ENCODE peak calls at places on chromosomes 12 and 14, in ten cellular contexts. D is hepatocyte, R is H1, V is tibial nerve, C is Calu3, F is GM20000, O is spleen, B is progenitor cell of endocrine pancreas, H is mesothelial cell of epicardium, Q is MCF 10A. J is an unnamed sample.
A peak's percentile ranks its signal among the peaks of the same experiment; 100 is the strongest.

GRCh38 chr12:111785651-111786050 is 18.9 kb downstream of the ALDH2 start:
- DNase-seq in O (no peak), C (no peak), H (no peak), V (no peak), Q (peak; percentile 48), R (no peak), D (no peak), F (no peak), B (no peak), J (peak; percentile 26)

GRCh38 chr12:15613981-15614380 is 175.2 kb downstream of the EPS8 start:
- DNase-seq in Q (no peak), F (no peak), C (no peak), H (no peak), V (no peak), D (no peak), R (no peak), O (no peak), B (no peak), J (peak; percentile 89)

GRCh38 chr14:101196795-101197590 is 293.5 kb upstream of the RTL1 start:
- DNase-seq in Q (no peak), C (no peak), R (peak; percentile 59), H (peak; percentile 17), F (no peak), D (no peak), V (peak; percentile 20), O (peak; percentile 55), B (no peak), J (no peak)

GRCh38 chr14:64550539-64551333 is 975 bp downstream of the PPP1R36 start:
- DNase-seq in D (no peak), V (no peak), Q (no peak), B (no peak), O (no peak), F (no peak), R (no peak), C (no peak), H (no peak), J (no peak)

GRCh38 chr12:106527356-106527755 is 55.4 kb upstream of the RFX4 start:
- DNase-seq in O (no peak), H (no peak), F (no peak), D (no peak), Q (no peak), R (no peak), C (no peak), B (no peak), V (no peak), J (peak; percentile 5)

GRCh38 chr14:19911114-19911513 is 9.3 kb upstream of the OR4K5 start:
- DNase-seq in O (peak; percentile 67), Q (no peak), R (no peak), H (no peak), F (no peak), D (no peak), C (no peak), B (no peak), V (no peak), J (no peak)

GRCh38 chr12:1470051-1470450 is 124.3 kb downstream of the FBXL14 start:
- DNase-seq in Q (no peak), R (no peak), C (no peak), O (no peak), V (no peak), F (no peak), B (no peak), H (no peak), D (no peak), J (no peak)

GRCh38 chr14:46344327-46344937 is 307.1 kb downstream of the RPL10L start:
- DNase-seq in Q (peak; percentile 55), H (no peak), B (no peak), V (no peak), R (no peak), C (peak; percentile 4), F (peak; percentile 5), O (no peak), D (peak; percentile 40), J (no peak)

GRCh38 chr12:126915309-126915708 is 1351.7 kb upstream of the TMEM132C start:
- DNase-seq in C (no peak), V (no peak), B (no peak), Q (no peak), R (no peak), H (no peak), O (no peak), F (no peak), D (no peak), J (no peak)

GRCh38 chr12:101441835-101442234 is 33.3 kb upstream of the SPIC start:
- DNase-seq in F (no peak), O (no peak), C (no peak), H (no peak), B (no peak), R (no peak), D (no peak), Q (no peak), V (no peak), J (no peak)

GRCh38 chr12:34405286-34406227 is 383.3 kb downstream of the ALG10 start:
- DNase-seq in C (no peak), F (no peak), R (peak; percentile 6), D (peak; percentile 2), H (peak; percentile 8), O (peak; percentile 54), Q (no peak), V (no peak), B (peak; percentile 8), J (no peak)

GRCh38 chr12:87025976-87026375 is 769.8 kb upstream of the MGAT4C start:
- DNase-seq in F (no peak), H (no peak), D (no peak), C (no peak), R (no peak), O (no peak), B (no peak), V (no peak), Q (no peak), J (no peak)

GRCh38 chr14:35257809-35258208 is 34.4 kb upstream of the PSMA6 start:
- DNase-seq in V (no peak), D (no peak), O (no peak), H (no peak), C (no peak), F (no peak), Q (no peak), R (no peak), B (no peak), J (no peak)

GRCh38 chr14:68211421-68211820 is 391.8 kb downstream of the RAD51B start:
- DNase-seq in F (no peak), B (no peak), R (no peak), H (no peak), V (no peak), C (no peak), Q (no peak), O (no peak), D (no peak), J (no peak)

GRCh38 chr12:132541200-132541599 is 51.2 kb downstream of the FBRSL1 start:
- DNase-seq in O (no peak), B (no peak), D (no peak), R (no peak), F (no peak), V (no peak), Q (no peak), C (no peak), H (no peak), J (no peak)

GRCh38 chr12:47419500-47419899 is 286.3 kb downstream of the RPAP3 start:
- DNase-seq in V (no peak), C (no peak), D (no peak), F (no peak), O (no peak), Q (no peak), B (no peak), H (no peak), R (no peak), J (peak; percentile 26)

GRCh38 chr14:45287609-45288008 is 34.6 kb upstream of the MIS18BP1 start:
- DNase-seq in V (no peak), F (no peak), Q (peak; percentile 23), B (no peak), R (no peak), D (no peak), O (no peak), H (no peak), C (no peak), J (no peak)

GRCh38 chr14:45290547-45290946 is 37.5 kb upstream of the MIS18BP1 start:
- DNase-seq in F (no peak), H (no peak), V (no peak), O (no peak), R (no peak), C (no peak), D (no peak), Q (no peak), B (no peak), J (no peak)

GRCh38 chr14:45284802-45285201 is 31.8 kb upstream of the MIS18BP1 start:
- DNase-seq in B (no peak), D (no peak), V (no peak), C (no peak), Q (no peak), O (no peak), F (no peak), H (no peak), R (no peak), J (no peak)
- TF ChIP-seq CTCF in B (no peak), D (no peak), V (no peak), C (no peak), Q (no peak), O (no peak), F (no peak), H (peak; percentile 7), R (no peak), J (no peak)

GRCh38 chr12:57726884-57727757 is 11.4 kb downstream of the AGAP2 start:
- DNase-seq in Q (no peak), C (no peak), V (no peak), H (no peak), R (peak; percentile 77), B (peak; percentile 57), F (peak; percentile 36), O (no peak), D (peak; percentile 46), J (no peak)
- TF ChIP-seq CTCF in Q (peak; percentile 18), C (no peak), V (no peak), H (no peak), R (no peak), B (no peak), F (no peak), O (no peak), D (peak; percentile 25), J (peak; percentile 45)

DNA sequence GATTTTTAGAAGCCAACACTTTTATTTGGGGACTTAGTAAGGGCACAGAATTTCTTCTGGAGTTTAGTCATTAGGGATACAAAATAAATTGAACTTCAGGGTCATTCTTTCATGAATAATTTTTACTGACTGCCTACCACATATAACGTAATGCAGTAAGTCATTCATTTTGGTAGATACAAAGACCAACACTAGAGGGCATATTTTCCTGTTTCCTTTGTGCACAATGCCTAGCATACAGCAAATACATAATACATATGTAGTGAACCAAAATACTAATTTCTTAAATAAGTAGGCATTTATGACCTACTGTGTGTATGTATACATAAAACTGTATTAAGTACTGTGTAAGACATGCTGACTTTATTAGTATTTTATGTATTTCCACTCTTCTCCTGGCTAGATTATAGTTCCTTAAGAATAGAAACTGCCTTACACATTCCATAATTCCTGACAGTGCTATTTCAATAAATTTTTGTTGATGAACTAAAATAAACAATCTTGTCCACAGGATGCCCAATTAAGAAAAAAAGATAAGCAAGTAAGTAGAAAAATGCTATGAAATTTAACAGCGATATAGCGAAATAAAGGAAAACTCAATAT is 47.9 kb downstream of the PPP1R12A start:
- DNase-seq in H (no peak), R (no peak), O (no peak), V (no peak), F (no peak), C (no peak), Q (peak; percentile 61), D (peak; percentile 42), B (no peak), J (peak; percentile 54)
- TF ChIP-seq CTCF in H (peak; percentile 45), R (no peak), O (peak; percentile 66), V (peak; percentile 39), F (peak; percentile 21), C (peak; percentile 43), Q (peak; percentile 39), D (peak; percentile 56), B (peak; percentile 49), J (peak; percentile 73)

GRCh38 chr12:64236549-64236948 is 14.5 kb upstream of the KICS2 start:
- DNase-seq in D (no peak), Q (peak; percentile 45), C (no peak), B (no peak), F (no peak), R (no peak), H (no peak), O (no peak), V (no peak), J (peak; percentile 26)
- TF ChIP-seq CTCF in D (no peak), Q (peak; percentile 37), C (no peak), B (no peak), F (no peak), R (no peak), H (no peak), O (no peak), V (no peak), J (peak; percentile 20)